ENCODE peak calls at places on chromosome 3, in five cellular contexts. P is PC-3, K is IMR-90, T is HepG2, X is neuronal stem cell. W is an unnamed sample.

GRCh38 chr3:5016218-5017161 is 37.3 kb downstream of the BHLHE40 start:
- DNase-seq in P (peak; percentile 75), T (peak; percentile 86), K (peak; percentile 80), X (no peak), W (no peak)

GRCh38 chr3:196499061-196499460 is 4.5 kb downstream of the RNF168 start:
- DNase-seq in X (no peak), P (no peak), T (no peak), K (peak; percentile 32), W (no peak)

GRCh38 chr3:136562031-136562430 is 190.1 kb downstream of the STAG1 start:
- DNase-seq in K (no peak), P (no peak), T (no peak), X (no peak), W (no peak)

GRCh38 chr3:76403556-76403955 is 618.2 kb upstream of the ZNF717 start:
- DNase-seq in T (no peak), K (peak; percentile 90), P (peak; percentile 25), X (no peak), W (no peak)

GRCh38 chr3:142022381-142022780 is 127.0 kb downstream of the TFDP2 start:
- DNase-seq in K (no peak), P (peak; percentile 6), X (no peak), T (no peak), W (peak; percentile 27)

GRCh38 chr3:175346573-175347356 is 487.6 kb downstream of the NAALADL2 start:
- DNase-seq in P (peak; percentile 92), T (no peak), K (peak; percentile 95), X (no peak), W (no peak)

GRCh38 chr3:149519912-149520311 is 45.4 kb downstream of the TM4SF4 start:
- DNase-seq in X (no peak), K (no peak), T (no peak), P (no peak), W (no peak)

GRCh38 chr3:23697416-23697815 is 108.3 kb upstream of the UBE2E1 start:
- DNase-seq in T (no peak), P (no peak), X (no peak), K (no peak), W (peak; percentile 65)

GRCh38 chr3:138125548-138126221 is 6.5 kb downstream of the A4GNT start:
- DNase-seq in P (no peak), X (no peak), T (no peak), K (peak; percentile 66), W (no peak)

GRCh38 chr3:127754411-127755304 is 67.7 kb downstream of the MGLL start:
- DNase-seq in T (no peak), P (no peak), X (no peak), K (no peak), W (no peak)

GRCh38 chr3:62667714-62668113 is 207.5 kb downstream of the CADPS start:
- DNase-seq in X (no peak), T (peak; percentile 4), K (no peak), P (no peak), W (peak; percentile 71)

GRCh38 chr3:113673593-113673992 is 22.8 kb downstream of the USF3 start:
- DNase-seq in K (no peak), P (no peak), X (no peak), T (no peak), W (no peak)

GRCh38 chr3:100425321-100425720 is 24.0 kb downstream of the LNP1 start:
- DNase-seq in T (no peak), X (no peak), K (no peak), P (peak; percentile 89), W (no peak)

GRCh38 chr3:11059090-11059798 is 66.7 kb downstream of the SLC6A1 start:
- DNase-seq in T (peak; percentile 39), P (peak; percentile 88), K (peak; percentile 70), X (peak; percentile 57), W (peak; percentile 89)

GRCh38 chr3:94862703-94863102 is 799.8 kb downstream of the NSUN3 start:
- DNase-seq in K (no peak), X (no peak), T (peak; percentile 25), P (peak; percentile 59), W (peak; percentile 63)

GRCh38 chr3:38627956-38628355 is 21.5 kb downstream of the SCN5A start:
- DNase-seq in X (peak; percentile 41), K (no peak), T (peak; percentile 20), P (peak; percentile 45), W (peak; percentile 89)

GRCh38 chr3:196162679-196163078 is 48.5 kb downstream of the ZDHHC19 start:
- DNase-seq in K (no peak), X (no peak), T (no peak), P (no peak), W (no peak)

GRCh38 chr3:45553469-45553974 is 41.0 kb upstream of the LIMD1 start:
- DNase-seq in P (peak; percentile 64), X (no peak), T (no peak), K (peak; percentile 83), W (no peak)

GRCh38 chr3:100429187-100429586 is 27.8 kb downstream of the LNP1 start:
- DNase-seq in T (no peak), K (no peak), P (no peak), X (no peak), W (no peak)

GRCh38 chr3:126440709-126440995 is 35.0 kb downstream of the ZXDC start:
- DNase-seq in P (no peak), K (no peak), T (no peak), X (no peak), W (no peak)

GRCh38 chr3:125057186-125057850 is 1.5 kb upstream of the HEG1 start:
- DNase-seq in K (peak; percentile 93), T (no peak), P (peak; percentile 83), X (no peak), W (no peak)

GRCh38 chr3:116059421-116060096 is 385.7 kb downstream of the LSAMP start:
- DNase-seq in P (peak; percentile 88), K (peak; percentile 93), T (peak; percentile 1), X (no peak), W (peak; percentile 52)

GRCh38 chr3:45870099-45870498 is 16.2 kb upstream of the CCR9 start:
- DNase-seq in P (no peak), X (no peak), K (no peak), T (no peak), W (no peak)

GRCh38 chr3:190983875-190984274 is 121.4 kb upstream of the GMNC start:
- DNase-seq in K (no peak), X (no peak), P (no peak), T (no peak), W (no peak)
- H2AFZ ChIP-seq in K (no peak overlapping the region), X (no peak overlapping the region), P (peak overlapping the region; percentile 11), T (no peak overlapping the region), W (no peak overlapping the region)

GRCh38 chr3:70120360-70120966 is 120.9 kb downstream of the SAMMSON start:
- DNase-seq in P (peak; percentile 84), T (peak; percentile 65), X (peak; percentile 9), K (peak; percentile 52), W (peak; percentile 91)

GRCh38 chr3:70119892-70120291 is 120.4 kb downstream of the SAMMSON start:
- DNase-seq in P (no peak), T (no peak), X (no peak), K (no peak), W (no peak)
- H2AFZ ChIP-seq in P (peak overlapping the region; percentile 89), T (no peak overlapping the region), X (no peak overlapping the region), K (no peak overlapping the region), W (no peak overlapping the region)

GRCh38 chr3:182794806-182795369 is 1.6 kb downstream of the ATP11B start:
- DNase-seq in T (no peak), K (peak; percentile 20), P (no peak), X (no peak), W (no peak)
- H2AFZ ChIP-seq in T (peak overlapping the region; percentile 58), K (no peak overlapping the region), P (peak overlapping the region; percentile 84), X (no peak overlapping the region), W (no peak overlapping the region)

GRCh38 chr3:112508860-112509259 is 9.6 kb upstream of the BTLA start:
- DNase-seq in T (no peak), X (no peak), P (no peak), K (no peak), W (no peak)

GRCh38 chr3:112512320-112512719 is 13.0 kb upstream of the BTLA start:
- DNase-seq in K (no peak), T (no peak), P (no peak), X (peak; percentile 11), W (peak; percentile 56)

GRCh38 chr3:112519424-112520001 is 20.2 kb upstream of the BTLA start:
- DNase-seq in X (peak; percentile 27), K (peak; percentile 78), T (peak; percentile 56), P (peak; percentile 82), W (peak; percentile 85)

GRCh38 chr3:112514527-112515128 is 15.4 kb upstream of the BTLA start:
- DNase-seq in T (no peak), P (no peak), X (no peak), K (peak; percentile 41), W (no peak)
- H2AFZ ChIP-seq in T (no peak overlapping the region), P (no peak overlapping the region), X (no peak overlapping the region), K (no peak overlapping the region), W (no peak overlapping the region)

GRCh38 chr3:9135930-9136525 is 113.4 kb downstream of the SRGAP3 start:
- DNase-seq in K (no peak), X (peak; percentile 64), P (no peak), T (no peak), W (peak; percentile 80)
- H2AFZ ChIP-seq in K (peak overlapping the region; percentile 49), X (peak overlapping the region; percentile 78), P (no peak overlapping the region), T (no peak overlapping the region), W (peak overlapping the region; percentile 99)

DNA sequence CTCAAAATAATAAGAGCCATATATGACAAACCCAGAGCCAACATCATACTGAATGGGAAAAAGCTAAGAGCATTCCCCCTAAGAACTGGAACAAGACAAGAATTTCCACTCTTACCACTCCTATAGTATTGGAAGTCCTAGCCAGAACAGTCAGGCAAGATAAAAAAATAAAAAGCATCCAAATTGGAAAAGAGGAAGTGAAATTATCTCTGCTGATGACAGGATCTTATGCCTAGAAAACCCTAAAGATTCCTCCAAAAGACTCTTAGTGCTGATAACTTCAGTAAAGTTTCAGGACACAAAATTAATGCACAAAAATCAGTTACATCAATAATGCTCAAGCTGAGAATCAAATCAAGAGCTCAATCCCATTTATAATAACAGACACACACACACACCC is 45.9 kb upstream of the SLC2A2 start:
- DNase-seq in X (no peak), T (no peak), P (no peak), K (no peak), W (no peak)
- H2AFZ ChIP-seq in X (no peak overlapping the region), T (no peak overlapping the region), P (no peak overlapping the region), K (no peak overlapping the region), W (no peak overlapping the region)

GRCh38 chr3:171644681-171645080 is 165.6 kb downstream of the PLD1 start:
- DNase-seq in K (no peak), X (no peak), T (no peak), P (no peak), W (no peak)
- H2AFZ ChIP-seq in K (no peak overlapping the region), X (no peak overlapping the region), T (no peak overlapping the region), P (no peak overlapping the region), W (no peak overlapping the region)